ENCODE peak calls at places on chromosomes 7 and 10, in ten cellular contexts. T is GM23248; Q is NCI-H524; I is naive thymus-derived CD8-positive, alpha-beta T cell; B is testis; V is MCF 10A; E is activated CD4-positive, alpha-beta T cell treated with anti-CD3 and anti-CD28 coated beads for 48 hours; Y is right lobe of liver; F is nephron progenitor cell; G is Right ventricle myocardium superior. D is an unnamed sample.

GRCh38 chr10:63633677-63634487 is 112.7 kb downstream of the REEP3 start:
- DNase-seq in T (peak), Q (no peak), I (no peak), B (peak), V (peak), E (no peak), Y (no peak), F (no peak), G (no peak), D (no peak)

GRCh38 chr10:94963901-94964300 is 25.4 kb downstream of the CYP2C9 start:
- DNase-seq in T (peak), Q (no peak), I (no peak), B (peak), V (peak), E (no peak), Y (no peak), F (peak), G (no peak), D (no peak)

GRCh38 chr7:14377646-14378266 is 388.3 kb upstream of the ETV1 start:
- DNase-seq in T (peak), Q (no peak), I (no peak), B (no peak), V (peak), E (no peak), Y (no peak), F (no peak), G (no peak), D (no peak)

GRCh38 chr7:95420996-95421846 is 13.6 kb downstream of the PON2 start:
- DNase-seq in T (no peak), Q (peak), I (no peak), B (no peak), V (no peak), E (no peak), Y (no peak), F (no peak), G (no peak), D (no peak)

GRCh38 chr7:46071601-46072000 is 150.5 kb upstream of the IGFBP3 start:
- DNase-seq in T (peak), Q (no peak), I (no peak), B (no peak), V (peak), E (no peak), Y (no peak), F (no peak), G (no peak), D (no peak)

GRCh38 chr10:22086730-22087364 is 83.3 kb upstream of the DNAJC1 start:
- DNase-seq in T (peak), Q (peak), I (no peak), B (peak), V (peak), E (no peak), Y (peak), F (peak), G (peak), D (no peak)

GRCh38 chr7:158572000-158572828 is 15.4 kb downstream of the PTPRN2 start:
- DNase-seq in T (no peak), Q (peak), I (no peak), B (no peak), V (peak), E (no peak), Y (no peak), F (no peak), G (no peak), D (no peak)

GRCh38 chr10:27242951-27243551 is 2.5 kb upstream of the ACBD5 start:
- DNase-seq in T (peak), Q (no peak), I (peak), B (peak), V (peak), E (peak), Y (peak), F (peak), G (peak), D (peak)

GRCh38 chr10:29470355-29470705 is 164.4 kb downstream of the SVIL start:
- DNase-seq in T (no peak), Q (no peak), I (no peak), B (peak), V (peak), E (peak), Y (no peak), F (peak), G (peak), D (peak)

GRCh38 chr7:6640246-6640721 is 3.2 kb downstream of the ZNF316 start:
- DNase-seq in T (peak), Q (no peak), I (no peak), B (no peak), V (no peak), E (peak), Y (no peak), F (peak), G (peak), D (peak)

GRCh38 chr7:46763348-46763747 is 818.6 kb downstream of the TNS3 start:
- DNase-seq in T (peak), Q (no peak), I (no peak), B (no peak), V (peak), E (no peak), Y (no peak), F (no peak), G (no peak), D (no peak)

GRCh38 chr10:127254276-127254675 is 57.9 kb upstream of the INSYN2A start:
- DNase-seq in T (no peak), Q (no peak), I (no peak), B (no peak), V (no peak), E (no peak), Y (no peak), F (no peak), G (no peak), D (no peak)

GRCh38 chr7:128932862-128933821 is 4.6 kb upstream of the IRF5 start:
- DNase-seq in T (no peak), Q (no peak), I (no peak), B (no peak), V (no peak), E (peak), Y (no peak), F (no peak), G (peak), D (peak)

GRCh38 chr7:9036080-9036479 is 602.7 kb downstream of the NXPH1 start:
- DNase-seq in T (no peak), Q (no peak), I (no peak), B (no peak), V (no peak), E (no peak), Y (no peak), F (no peak), G (no peak), D (no peak)

GRCh38 chr10:132910901-132911711 is 31.3 kb downstream of the CFAP46 start:
- DNase-seq in T (peak), Q (no peak), I (no peak), B (no peak), V (no peak), E (no peak), Y (no peak), F (no peak), G (peak), D (no peak)

GRCh38 chr7:90119178-90119971 is 34.9 kb upstream of the STEAP1 start:
- DNase-seq in T (peak), Q (peak), I (peak), B (peak), V (no peak), E (peak), Y (peak), F (peak), G (peak), D (peak)

GRCh38 chr7:55651057-55651456 is 78.8 kb upstream of the VOPP1 start:
- DNase-seq in T (no peak), Q (no peak), I (no peak), B (no peak), V (no peak), E (no peak), Y (no peak), F (no peak), G (no peak), D (no peak)

GRCh38 chr10:69057261-69057950 is 30.5 kb upstream of the SRGN start:
- DNase-seq in T (no peak), Q (no peak), I (no peak), B (no peak), V (no peak), E (no peak), Y (peak), F (no peak), G (peak), D (no peak)

GRCh38 chr7:1432411-1433082 is 26.7 kb downstream of the MICALL2 start:
- DNase-seq in T (peak), Q (no peak), I (peak), B (peak), V (peak), E (peak), Y (peak), F (peak), G (peak), D (peak)

GRCh38 chr10:99859585-99859984 is 77.1 kb downstream of the ABCC2 start:
- DNase-seq in T (no peak), Q (no peak), I (peak), B (no peak), V (peak), E (peak), Y (no peak), F (no peak), G (no peak), D (no peak)

GRCh38 chr10:34821587-34822585 is 6.8 kb upstream of the PARD3 start:
- DNase-seq in T (no peak), Q (no peak), I (no peak), B (no peak), V (peak), E (no peak), Y (no peak), F (no peak), G (no peak), D (no peak)

GRCh38 chr10:70052462-70053211 is at the start of gene MACROH2A2:
- DNase-seq in T (peak), Q (peak), I (no peak), B (peak), V (peak), E (peak), Y (peak), F (peak), G (peak), D (peak)

GRCh38 chr7:115635367-115635766 is 395.2 kb downstream of the TFEC start:
- DNase-seq in T (peak), Q (no peak), I (no peak), B (no peak), V (no peak), E (no peak), Y (no peak), F (no peak), G (no peak), D (no peak)

GRCh38 chr7:16061011-16061410 is 360.3 kb downstream of the CRPPA start:
- DNase-seq in T (no peak), Q (no peak), I (no peak), B (no peak), V (no peak), E (no peak), Y (no peak), F (no peak), G (no peak), D (no peak)

GRCh38 chr10:132711618-132712051 is 74.3 kb downstream of the NKX6-2 start:
- DNase-seq in T (no peak), Q (no peak), I (no peak), B (no peak), V (no peak), E (no peak), Y (peak), F (peak), G (peak), D (no peak)

D was measured in stimulated activated CD4-positive, alpha-beta T cell treated with anti-CD3 and anti-CD28 coated beads, Interleukin-2, amount 100 ng/mL, for 24 hours.